ENCODE peak calls at places on chromosome 2, in ten cellular contexts. One of them, this sample, is unnamed.

GRCh38 chr2:14297340-14297739 is 335.2 kb upstream of the LRATD1 start:
- DNase-seq in A549: no peak
- DNase-seq in ovary: no peak
- DNase-seq in uterus: no peak
- DNase-seq in right lobe of liver: no peak
- DNase-seq in GM12878: no peak
- DNase-seq in adrenal gland: no peak
- DNase-seq in GM12891: no peak
- DNase-seq in stomach: no peak
- DNase-seq in transverse colon: no peak
- DNase-seq in this sample: no peak

GRCh38 chr2:233477548-233478433 is 88.8 kb downstream of the USP40 start:
- DNase-seq in A549: no peak
- DNase-seq in ovary: no peak
- DNase-seq in uterus: no peak
- DNase-seq in right lobe of liver: no peak
- DNase-seq in GM12878: no peak
- DNase-seq in adrenal gland: no peak
- DNase-seq in GM12891: no peak
- DNase-seq in stomach: no peak
- DNase-seq in transverse colon: no peak
- DNase-seq in this sample: no peak

GRCh38 chr2:95042472-95043271 is 17.2 kb downstream of the MAL start:
- DNase-seq in A549: no peak
- DNase-seq in ovary: no peak
- DNase-seq in uterus: no peak
- DNase-seq in right lobe of liver: peak
- DNase-seq in GM12878: no peak
- DNase-seq in adrenal gland: no peak
- DNase-seq in GM12891: no peak
- DNase-seq in stomach: peak
- DNase-seq in transverse colon: no peak
- DNase-seq in this sample: peak

GRCh38 chr2:152037711-152038110 is 61.1 kb downstream of the CACNB4 start:
- DNase-seq in A549: no peak
- DNase-seq in ovary: peak
- DNase-seq in uterus: peak
- DNase-seq in right lobe of liver: no peak
- DNase-seq in GM12878: no peak
- DNase-seq in adrenal gland: no peak
- DNase-seq in GM12891: no peak
- DNase-seq in stomach: no peak
- DNase-seq in transverse colon: peak
- DNase-seq in this sample: peak

GRCh38 chr2:122009546-122009945 is 254.1 kb downstream of the TSN start:
- DNase-seq in A549: no peak
- DNase-seq in ovary: no peak
- DNase-seq in uterus: no peak
- DNase-seq in right lobe of liver: no peak
- DNase-seq in GM12878: no peak
- DNase-seq in adrenal gland: no peak
- DNase-seq in GM12891: no peak
- DNase-seq in stomach: no peak
- DNase-seq in transverse colon: no peak
- DNase-seq in this sample: no peak

GRCh38 chr2:97906309-97906708 is 89.4 kb downstream of the TMEM131 start:
- DNase-seq in A549: no peak
- DNase-seq in ovary: no peak
- DNase-seq in uterus: no peak
- DNase-seq in right lobe of liver: no peak
- DNase-seq in GM12878: no peak
- DNase-seq in adrenal gland: peak
- DNase-seq in GM12891: no peak
- DNase-seq in stomach: no peak
- DNase-seq in transverse colon: no peak
- DNase-seq in this sample: no peak

GRCh38 chr2:3434005-3434404 is 54.5 kb downstream of the TRAPPC12 start:
- DNase-seq in A549: no peak
- DNase-seq in ovary: no peak
- DNase-seq in uterus: no peak
- DNase-seq in right lobe of liver: no peak
- DNase-seq in GM12878: no peak
- DNase-seq in adrenal gland: no peak
- DNase-seq in GM12891: no peak
- DNase-seq in stomach: no peak
- DNase-seq in transverse colon: no peak
- DNase-seq in this sample: no peak

GRCh38 chr2:196182439-196183171 is 11.2 kb upstream of the STK17B start:
- DNase-seq in A549: no peak
- DNase-seq in ovary: no peak
- DNase-seq in uterus: no peak
- DNase-seq in right lobe of liver: no peak
- DNase-seq in GM12878: peak
- DNase-seq in adrenal gland: no peak
- DNase-seq in GM12891: no peak
- DNase-seq in stomach: no peak
- DNase-seq in transverse colon: no peak
- DNase-seq in this sample: no peak

GRCh38 chr2:130874512-130874911 is 37.8 kb downstream of the ARHGEF4 start:
- DNase-seq in A549: no peak
- DNase-seq in ovary: no peak
- DNase-seq in uterus: no peak
- DNase-seq in right lobe of liver: no peak
- DNase-seq in GM12878: no peak
- DNase-seq in adrenal gland: no peak
- DNase-seq in GM12891: no peak
- DNase-seq in stomach: no peak
- DNase-seq in transverse colon: no peak
- DNase-seq in this sample: no peak

GRCh38 chr2:232511336-232511863 is 8.8 kb upstream of the PRSS56 start:
- DNase-seq in A549: no peak
- DNase-seq in ovary: no peak
- DNase-seq in uterus: no peak
- DNase-seq in right lobe of liver: no peak
- DNase-seq in GM12878: no peak
- DNase-seq in adrenal gland: peak
- DNase-seq in GM12891: no peak
- DNase-seq in stomach: no peak
- DNase-seq in transverse colon: no peak
- DNase-seq in this sample: no peak

GRCh38 chr2:220956429-220956828 is 615.7 kb downstream of the EPHA4 start:
- DNase-seq in A549: no peak
- DNase-seq in ovary: no peak
- DNase-seq in uterus: no peak
- DNase-seq in right lobe of liver: no peak
- DNase-seq in GM12878: no peak
- DNase-seq in adrenal gland: no peak
- DNase-seq in GM12891: no peak
- DNase-seq in stomach: no peak
- DNase-seq in transverse colon: no peak
- DNase-seq in this sample: no peak

GRCh38 chr2:52395912-52396311 is 1364.0 kb upstream of the NRXN1 start:
- DNase-seq in A549: no peak
- DNase-seq in ovary: no peak
- DNase-seq in uterus: no peak
- DNase-seq in right lobe of liver: no peak
- DNase-seq in GM12878: no peak
- DNase-seq in adrenal gland: no peak
- DNase-seq in GM12891: no peak
- DNase-seq in stomach: no peak
- DNase-seq in transverse colon: no peak
- DNase-seq in this sample: no peak
- TF ChIP-seq POLR2A in A549: no peak
- TF ChIP-seq POLR2A in ovary: no peak
- TF ChIP-seq POLR2A in uterus: no peak
- TF ChIP-seq POLR2A in right lobe of liver: no peak
- TF ChIP-seq POLR2A in GM12878: no peak
- TF ChIP-seq POLR2A in adrenal gland: no peak
- TF ChIP-seq POLR2A in GM12891: no peak
- TF ChIP-seq POLR2A in stomach: no peak
- TF ChIP-seq POLR2A in transverse colon: no peak
- TF ChIP-seq POLR2A in this sample: no peak

GRCh38 chr2:191020742-191021381 is 6.9 kb upstream of the STAT1 start:
- DNase-seq in A549: peak
- DNase-seq in ovary: peak
- DNase-seq in uterus: peak
- DNase-seq in right lobe of liver: no peak
- DNase-seq in GM12878: no peak
- DNase-seq in adrenal gland: peak
- DNase-seq in GM12891: no peak
- DNase-seq in stomach: peak
- DNase-seq in transverse colon: peak
- DNase-seq in this sample: peak
- TF ChIP-seq POLR2A in A549: peak
- TF ChIP-seq POLR2A in ovary: no peak
- TF ChIP-seq POLR2A in uterus: no peak
- TF ChIP-seq POLR2A in right lobe of liver: no peak
- TF ChIP-seq POLR2A in GM12878: peak
- TF ChIP-seq POLR2A in adrenal gland: no peak
- TF ChIP-seq POLR2A in GM12891: peak
- TF ChIP-seq POLR2A in stomach: no peak
- TF ChIP-seq POLR2A in transverse colon: no peak
- TF ChIP-seq POLR2A in this sample: no peak

GRCh38 chr2:6928452-6928851 is 11.2 kb downstream of the RNF144A start:
- DNase-seq in A549: no peak
- DNase-seq in ovary: no peak
- DNase-seq in uterus: no peak
- DNase-seq in right lobe of liver: no peak
- DNase-seq in GM12878: no peak
- DNase-seq in adrenal gland: no peak
- DNase-seq in GM12891: no peak
- DNase-seq in stomach: no peak
- DNase-seq in transverse colon: no peak
- DNase-seq in this sample: no peak

GRCh38 chr2:6926071-6926732 is 9.0 kb downstream of the RNF144A start:
- DNase-seq in A549: no peak
- DNase-seq in ovary: no peak
- DNase-seq in uterus: no peak
- DNase-seq in right lobe of liver: no peak
- DNase-seq in GM12878: no peak
- DNase-seq in adrenal gland: no peak
- DNase-seq in GM12891: no peak
- DNase-seq in stomach: no peak
- DNase-seq in transverse colon: no peak
- DNase-seq in this sample: no peak

GRCh38 chr2:6927186-6927585 is 10.0 kb downstream of the RNF144A start:
- DNase-seq in A549: no peak
- DNase-seq in ovary: no peak
- DNase-seq in uterus: no peak
- DNase-seq in right lobe of liver: no peak
- DNase-seq in GM12878: no peak
- DNase-seq in adrenal gland: peak
- DNase-seq in GM12891: no peak
- DNase-seq in stomach: peak
- DNase-seq in transverse colon: no peak
- DNase-seq in this sample: no peak

GRCh38 chr2:6929196-6929874 is 12.1 kb downstream of the RNF144A start:
- DNase-seq in A549: no peak
- DNase-seq in ovary: no peak
- DNase-seq in uterus: no peak
- DNase-seq in right lobe of liver: no peak
- DNase-seq in GM12878: no peak
- DNase-seq in adrenal gland: no peak
- DNase-seq in GM12891: no peak
- DNase-seq in stomach: no peak
- DNase-seq in transverse colon: no peak
- DNase-seq in this sample: no peak

GRCh38 chr2:6927753-6928152 is 10.5 kb downstream of the RNF144A start:
- DNase-seq in A549: no peak
- DNase-seq in ovary: no peak
- DNase-seq in uterus: no peak
- DNase-seq in right lobe of liver: no peak
- DNase-seq in GM12878: no peak
- DNase-seq in adrenal gland: no peak
- DNase-seq in GM12891: no peak
- DNase-seq in stomach: no peak
- DNase-seq in transverse colon: no peak
- DNase-seq in this sample: no peak
- TF ChIP-seq POLR2A in A549: no peak
- TF ChIP-seq POLR2A in ovary: no peak
- TF ChIP-seq POLR2A in uterus: no peak
- TF ChIP-seq POLR2A in right lobe of liver: no peak
- TF ChIP-seq POLR2A in GM12878: no peak
- TF ChIP-seq POLR2A in adrenal gland: no peak
- TF ChIP-seq POLR2A in GM12891: no peak
- TF ChIP-seq POLR2A in stomach: no peak
- TF ChIP-seq POLR2A in transverse colon: no peak
- TF ChIP-seq POLR2A in this sample: no peak

GRCh38 chr2:28868611-28869010 is 1.5 kb downstream of the TRMT61B start:
- DNase-seq in A549: no peak
- DNase-seq in ovary: no peak
- DNase-seq in uterus: no peak
- DNase-seq in right lobe of liver: no peak
- DNase-seq in GM12878: no peak
- DNase-seq in adrenal gland: no peak
- DNase-seq in GM12891: no peak
- DNase-seq in stomach: no peak
- DNase-seq in transverse colon: no peak
- DNase-seq in this sample: no peak

GRCh38 chr2:28871620-28872019 is 1.5 kb upstream of the TRMT61B start:
- DNase-seq in A549: no peak
- DNase-seq in ovary: no peak
- DNase-seq in uterus: no peak
- DNase-seq in right lobe of liver: no peak
- DNase-seq in GM12878: no peak
- DNase-seq in adrenal gland: no peak
- DNase-seq in GM12891: no peak
- DNase-seq in stomach: no peak
- DNase-seq in transverse colon: no peak
- DNase-seq in this sample: no peak

GRCh38 chr2:28869494-28870145 is 489 bp downstream of the TRMT61B start:
- DNase-seq in A549: no peak
- DNase-seq in ovary: no peak
- DNase-seq in uterus: no peak
- DNase-seq in right lobe of liver: peak
- DNase-seq in GM12878: no peak
- DNase-seq in adrenal gland: no peak
- DNase-seq in GM12891: peak
- DNase-seq in stomach: no peak
- DNase-seq in transverse colon: peak
- DNase-seq in this sample: peak

DNA sequence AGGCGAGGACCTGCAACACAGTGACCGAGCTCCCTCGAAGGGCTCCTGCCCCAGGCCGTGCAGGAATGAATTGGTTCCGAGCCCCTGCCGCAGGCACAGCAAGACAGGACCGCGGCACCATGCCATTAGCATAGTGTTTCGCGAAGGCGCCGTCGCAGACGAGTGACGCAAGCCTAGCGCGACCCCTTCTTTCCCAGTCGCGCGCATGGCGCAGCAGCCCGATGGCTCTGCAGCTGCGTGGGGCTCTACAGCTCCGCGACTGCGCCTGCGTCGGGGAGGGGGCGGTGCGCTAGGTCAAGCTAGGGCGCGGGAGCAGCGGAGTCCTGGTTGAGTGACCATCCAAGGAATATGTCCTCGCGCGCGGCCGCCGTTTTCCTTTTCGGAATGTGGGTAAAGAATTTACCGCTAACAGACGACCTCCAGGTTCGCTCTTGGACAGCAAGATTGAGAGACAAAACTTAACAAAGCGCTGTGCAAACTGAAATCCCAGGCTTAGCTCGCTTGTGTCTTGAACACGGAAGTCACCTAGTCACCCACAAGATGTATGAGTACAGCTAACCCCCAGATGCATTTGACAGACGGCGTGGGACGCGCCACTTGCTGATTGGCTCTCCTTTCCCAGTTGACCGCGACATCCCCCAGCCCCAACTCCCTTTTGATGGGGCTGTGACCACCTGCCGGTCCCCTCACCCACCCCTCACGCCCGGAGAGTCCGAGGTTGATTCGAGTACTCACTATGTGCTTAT is at the start of gene TRMT61B:
- DNase-seq in A549: peak
- DNase-seq in ovary: peak
- DNase-seq in uterus: peak
- DNase-seq in right lobe of liver: peak
- DNase-seq in GM12878: peak
- DNase-seq in adrenal gland: peak
- DNase-seq in GM12891: peak
- DNase-seq in stomach: peak
- DNase-seq in transverse colon: peak
- DNase-seq in this sample: peak
- TF ChIP-seq POLR2A in A549: peak
- TF ChIP-seq POLR2A in ovary: peak
- TF ChIP-seq POLR2A in uterus: peak
- TF ChIP-seq POLR2A in right lobe of liver: peak
- TF ChIP-seq POLR2A in GM12878: peak
- TF ChIP-seq POLR2A in adrenal gland: peak
- TF ChIP-seq POLR2A in GM12891: peak
- TF ChIP-seq POLR2A in stomach: no peak
- TF ChIP-seq POLR2A in transverse colon: peak
- TF ChIP-seq POLR2A in this sample: peak